ENCODE peak calls at places on chromosomes 12 and 14, in five cellular contexts. E is left colon, L is HTR-8/SVneo, K is DMS153, N is Daoy. Z is an unnamed sample.

GRCh38 chr12:7134371-7135166 is 4.4 kb downstream of the CLSTN3 start:
- DNase-seq in N (no peak), L (no peak), K (no peak), E (no peak), Z (no peak)

GRCh38 chr12:32277774-32278173 is 121.6 kb upstream of the FGD4 start:
- DNase-seq in K (no peak), N (no peak), E (no peak), L (no peak), Z (no peak)

GRCh38 chr12:121009744-121010143 is 6.5 kb downstream of the C12orf43 start:
- DNase-seq in L (peak; percentile 56), E (peak; percentile 68), N (peak; percentile 32), K (no peak), Z (peak; percentile 30)

GRCh38 chr14:105933238-105933637 is 406.9 kb downstream of the TMEM121 start:
- DNase-seq in K (no peak), L (no peak), E (no peak), N (no peak), Z (no peak)

GRCh38 chr14:85572845-85573244 is 42.9 kb downstream of the FLRT2 start:
- DNase-seq in L (peak; percentile 32), E (no peak), N (peak; percentile 49), K (no peak), Z (peak; percentile 1)

GRCh38 chr12:24991209-24992049 is 42.5 kb upstream of the BCAT1 start:
- DNase-seq in N (peak; percentile 47), K (peak; percentile 2), L (peak; percentile 67), E (no peak), Z (peak; percentile 62)

GRCh38 chr12:100908501-100908900 is 113.9 kb downstream of the ANO4 start:
- DNase-seq in E (no peak), K (no peak), L (no peak), N (no peak), Z (no peak)

GRCh38 chr12:2382391-2383155 is 329.8 kb downstream of the CACNA1C start:
- DNase-seq in L (no peak), K (no peak), E (no peak), N (no peak), Z (peak; percentile 45)

GRCh38 chr14:92489394-92490238 is 24.0 kb upstream of the RIN3 start:
- DNase-seq in L (no peak), K (no peak), E (no peak), N (no peak), Z (no peak)

GRCh38 chr14:103833711-103834110 is 13.7 kb downstream of the PPP1R13B start:
- DNase-seq in L (no peak), E (no peak), K (no peak), N (no peak), Z (no peak)

GRCh38 chr14:100732766-100733100 is 6.0 kb downstream of the DLK1 start:
- DNase-seq in K (no peak), L (no peak), E (no peak), N (no peak), Z (no peak)

GRCh38 chr12:125408718-125409117 is 343.5 kb downstream of the AACS start:
- DNase-seq in N (no peak), K (no peak), L (no peak), E (no peak), Z (no peak)

GRCh38 chr12:26821212-26821701 is 11.7 kb downstream of the ITPR2 start:
- DNase-seq in L (no peak), K (no peak), N (no peak), E (no peak), Z (peak; percentile 25)

GRCh38 chr12:92539966-92540791 is 162.6 kb upstream of the PLEKHG7 start:
- DNase-seq in N (peak; percentile 17), L (no peak), E (no peak), K (peak; percentile 80), Z (no peak)

GRCh38 chr14:52922656-52923055 is 28.2 kb downstream of the FERMT2 start:
- DNase-seq in L (peak; percentile 52), N (peak; percentile 46), E (no peak), K (no peak), Z (no peak)

GRCh38 chr12:79818856-79819255 is 116.0 kb downstream of the PPP1R12A start:
- DNase-seq in K (no peak), L (no peak), E (no peak), N (no peak), Z (no peak)

GRCh38 chr14:100592461-100592871 is 5.2 kb upstream of the BEGAIN start:
- DNase-seq in K (no peak), L (no peak), E (no peak), N (no peak), Z (no peak)

GRCh38 chr14:59013672-59014298 is 174.7 kb upstream of the DAAM1 start:
- DNase-seq in N (peak; percentile 64), K (no peak), L (no peak), E (no peak), Z (no peak)

GRCh38 chr12:64236549-64236948 is 14.5 kb upstream of the KICS2 start:
- DNase-seq in N (no peak), K (no peak), L (no peak), E (no peak), Z (no peak)

GRCh38 chr14:25097120-25097519 is 47.2 kb upstream of the STXBP6 start:
- DNase-seq in N (no peak), K (no peak), E (no peak), L (no peak), Z (no peak)

GRCh38 chr14:98956181-98956580 is 315.8 kb downstream of the BCL11B start:
- DNase-seq in K (no peak), E (no peak), N (no peak), L (no peak), Z (no peak)

GRCh38 chr14:94611179-94611578 is 1.0 kb upstream of the SERPINA3 start:
- DNase-seq in K (no peak), N (no peak), L (no peak), E (no peak), Z (no peak)

GRCh38 chr14:75832621-75833297 is 149.0 kb downstream of the TGFB3 start:
- DNase-seq in K (no peak), L (no peak), N (peak; percentile 45), E (peak; percentile 12), Z (no peak)

GRCh38 chr14:77151245-77151644 is 9.7 kb upstream of the ZDHHC22 start:
- DNase-seq in K (no peak), N (peak; percentile 36), L (peak; percentile 52), E (no peak), Z (no peak)